ENCODE peak calls at places on chromosomes 3 and 15, in seven cellular contexts. M is fibroblast of pulmonary artery, W is colonic mucosa, N is HEK293T, H is GM18507, Q is ascending aorta, X is NCI-H1092 treated with DMSO at 0.1 percent for 48 hours. J is an unnamed sample.

GRCh38 chr15:58065445-58066041 is at the start of gene ALDH1A2:
- DNase-seq in M (no peak), W (no peak), N (peak), H (no peak), Q (no peak), X (no peak), J (peak)

GRCh38 chr3:154862265-154862664 is 217.9 kb upstream of the MME start:
- DNase-seq in M (no peak), W (no peak), N (no peak), H (no peak), Q (no peak), X (no peak), J (no peak)

GRCh38 chr15:74387988-74388955 is 20.8 kb upstream of the CYP11A1 start:
- DNase-seq in M (no peak), W (no peak), N (no peak), H (no peak), Q (no peak), X (no peak), J (no peak)

GRCh38 chr15:38145671-38146111 is 106.9 kb upstream of the SPRED1 start:
- DNase-seq in M (no peak), W (no peak), N (no peak), H (no peak), Q (no peak), X (no peak), J (peak)

GRCh38 chr3:149660462-149660861 is 2.6 kb upstream of the WWTR1 start:
- DNase-seq in M (no peak), W (no peak), N (no peak), H (no peak), Q (no peak), X (no peak), J (no peak)

GRCh38 chr3:34361921-34362320 is 563.5 kb downstream of the PDCD6IP start:
- DNase-seq in M (no peak), W (no peak), N (no peak), H (peak), Q (no peak), X (no peak), J (no peak)

GRCh38 chr3:46537789-46538188 is 28.3 kb downstream of the LRRC2 start:
- DNase-seq in M (no peak), W (no peak), N (no peak), H (no peak), Q (no peak), X (no peak), J (no peak)

GRCh38 chr3:102307442-102307841 is 127.4 kb upstream of the ZPLD1 start:
- DNase-seq in M (no peak), W (no peak), N (no peak), H (no peak), Q (no peak), X (no peak), J (no peak)

GRCh38 chr3:103295974-103296570 is 861.3 kb downstream of the ZPLD1 start:
- DNase-seq in M (peak), W (no peak), N (no peak), H (no peak), Q (no peak), X (peak), J (no peak)

GRCh38 chr3:156201411-156202405 is 81.3 kb downstream of the KCNAB1 start:
- DNase-seq in M (no peak), W (no peak), N (no peak), H (no peak), Q (no peak), X (no peak), J (no peak)

GRCh38 chr3:119829431-119829830 is 47.5 kb downstream of the NR1I2 start:
- DNase-seq in M (no peak), W (no peak), N (no peak), H (no peak), Q (no peak), X (no peak), J (no peak)

GRCh38 chr15:25170113-25170731 is 215.4 kb downstream of the SNRPN start:
- DNase-seq in M (no peak), W (no peak), N (no peak), H (no peak), Q (no peak), X (no peak), J (no peak)

GRCh38 chr3:166864473-166865467 is 515.3 kb downstream of the ZBBX start:
- DNase-seq in M (no peak), W (no peak), N (no peak), H (no peak), Q (no peak), X (no peak), J (no peak)

GRCh38 chr3:197028711-197029510 is 706 bp downstream of the MELTF start:
- DNase-seq in M (no peak), W (peak), N (no peak), H (no peak), Q (no peak), X (no peak), J (peak)

GRCh38 chr3:189853906-189854305 is 222.7 kb downstream of the TP63 start:
- DNase-seq in M (peak), W (no peak), N (no peak), H (no peak), Q (no peak), X (no peak), J (no peak)

GRCh38 chr15:24696855-24697254 is 21.3 kb downstream of the NPAP1 start:
- DNase-seq in M (no peak), W (no peak), N (no peak), H (no peak), Q (no peak), X (no peak), J (no peak)

GRCh38 chr15:100596792-100597191 is 5.2 kb downstream of the LINS1 start:
- DNase-seq in M (peak), W (peak), N (no peak), H (peak), Q (no peak), X (no peak), J (no peak)

GRCh38 chr15:80747317-80748053 is 31.7 kb upstream of the CEMIP start:
- DNase-seq in M (no peak), W (no peak), N (peak), H (no peak), Q (no peak), X (no peak), J (peak)

GRCh38 chr15:89372069-89373033 is 37.7 kb upstream of the POLG start:
- DNase-seq in M (no peak), W (no peak), N (no peak), H (no peak), Q (no peak), X (no peak), J (no peak)

GRCh38 chr3:186286114-186286513 is 75.9 kb downstream of the DGKG start:
- DNase-seq in M (peak), W (no peak), N (no peak), H (no peak), Q (no peak), X (no peak), J (no peak)

GRCh38 chr15:89492111-89492641 is 4.2 kb downstream of the RHCG start:
- DNase-seq in M (no peak), W (no peak), N (peak), H (no peak), Q (no peak), X (no peak), J (peak)